ENCODE peak calls at places on chromosomes 2 and 18, in six cellular contexts. T, F, O, U, K and E are unnamed samples.

GRCh38 chr2:129004485-129004884 is 685.8 kb upstream of the HS6ST1 start:
- DNase-seq in T (no peak), F (no peak), O (peak), U (no peak), K (no peak), E (no peak)

GRCh38 chr2:140154271-140154670 is 1374.1 kb upstream of the NXPH2 start:
- DNase-seq in T (no peak), F (no peak), O (no peak), U (no peak), K (no peak), E (no peak)

GRCh38 chr2:112985090-112985489 is 7.3 kb downstream of the IL36G start:
- DNase-seq in T (no peak), F (no peak), O (no peak), U (no peak), K (no peak), E (no peak)

GRCh38 chr2:191488135-191488534 is 189.8 kb upstream of the NABP1 start:
- DNase-seq in T (no peak), F (no peak), O (peak), U (peak), K (no peak), E (peak)

GRCh38 chr2:145546091-145546490 is 1026.2 kb upstream of the ZEB2 start:
- DNase-seq in T (no peak), F (no peak), O (no peak), U (no peak), K (peak), E (no peak)

GRCh38 chr2:65666156-65666725 is 233.8 kb upstream of the SPRED2 start:
- DNase-seq in T (no peak), F (no peak), O (no peak), U (no peak), K (peak), E (peak)

GRCh38 chr2:227565080-227565479 is 33.6 kb upstream of the SCYGR2 start:
- DNase-seq in T (no peak), F (no peak), O (no peak), U (no peak), K (no peak), E (no peak)

GRCh38 chr2:36455788-36456187 is 100.2 kb downstream of the CRIM1 start:
- DNase-seq in T (no peak), F (no peak), O (no peak), U (no peak), K (peak), E (no peak)

GRCh38 chr18:57797209-57797651 is 5.9 kb downstream of the ATP8B1 start:
- DNase-seq in T (peak), F (no peak), O (peak), U (peak), K (no peak), E (peak)

GRCh38 chr18:9665311-9665710 is 42.8 kb upstream of the RAB31 start:
- DNase-seq in T (no peak), F (no peak), O (no peak), U (peak), K (peak), E (no peak)

GRCh38 chr18:9663377-9663776 is 44.7 kb upstream of the RAB31 start:
- DNase-seq in T (no peak), F (no peak), O (no peak), U (no peak), K (no peak), E (no peak)

GRCh38 chr18:9659499-9660387 is 45.4 kb upstream of the PPP4R1 start:
- DNase-seq in T (no peak), F (no peak), O (no peak), U (no peak), K (no peak), E (no peak)

GRCh38 chr18:9658111-9658641 is 43.8 kb upstream of the PPP4R1 start:
- DNase-seq in T (no peak), F (no peak), O (no peak), U (no peak), K (no peak), E (peak)

GRCh38 chr18:9661564-9661963 is 46.5 kb upstream of the RAB31 start:
- DNase-seq in T (no peak), F (no peak), O (no peak), U (peak), K (no peak), E (no peak)
- TF ChIP-seq CTCF in T (no peak), F (no peak), O (no peak), U (peak), K (peak), E (no peak)

GRCh38 chr2:60550151-60550983 is 3.1 kb downstream of the BCL11A start:
- DNase-seq in T (peak), F (no peak), O (peak), U (peak), K (peak), E (peak)

GRCh38 chr2:60552096-60552850 is 1.2 kb downstream of the BCL11A start:
- DNase-seq in T (no peak), F (no peak), O (no peak), U (no peak), K (peak), E (no peak)

GRCh38 chr2:60550984-60551240 is 2.5 kb downstream of the BCL11A start:
- DNase-seq in T (no peak), F (no peak), O (no peak), U (no peak), K (no peak), E (no peak)

GRCh38 chr2:60552851-60553495 is 481 bp downstream of the BCL11A start:
- DNase-seq in T (no peak), F (no peak), O (no peak), U (no peak), K (no peak), E (no peak)

GRCh38 chr2:60551241-60552095 is 2.0 kb downstream of the BCL11A start:
- DNase-seq in T (peak), F (no peak), O (peak), U (no peak), K (peak), E (no peak)
- TF ChIP-seq CTCF in T (no peak), F (no peak), O (no peak), U (no peak), K (no peak), E (no peak)

DNA sequence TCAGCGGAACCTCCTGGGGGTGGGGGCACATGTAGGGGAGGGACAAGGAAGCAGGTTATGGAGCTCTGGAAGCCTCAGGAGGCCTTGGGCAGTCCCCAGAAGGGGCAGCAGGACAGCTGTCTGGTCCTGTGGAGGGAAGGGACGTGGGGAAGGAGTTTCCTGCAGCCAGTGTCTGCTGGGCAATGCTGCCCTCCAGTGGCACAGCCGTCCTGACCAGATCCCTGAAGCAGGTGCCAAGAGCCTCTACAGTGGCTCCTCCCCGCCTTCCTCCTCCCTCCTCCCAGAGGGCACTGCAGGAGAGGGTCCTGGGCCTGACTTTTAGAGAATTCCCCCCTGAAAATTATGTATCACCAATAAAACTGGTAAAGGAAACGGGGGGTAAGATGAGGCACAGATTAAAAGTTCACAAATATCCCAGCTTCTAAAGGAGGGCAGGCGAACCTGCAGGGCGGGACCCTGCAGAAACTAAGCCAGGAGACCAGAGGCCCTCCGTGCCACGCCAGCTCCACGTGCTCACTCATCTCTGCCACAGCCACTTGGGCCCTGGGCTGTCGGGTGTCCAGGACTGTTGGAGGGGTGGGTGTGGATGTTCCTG is 258.5 kb downstream of the TWIST2 start:
- DNase-seq in T (no peak), F (no peak), O (peak), U (peak), K (peak), E (peak)
- TF ChIP-seq CTCF in T (peak), F (peak), O (peak), U (peak), K (peak), E (peak)

DNA sequence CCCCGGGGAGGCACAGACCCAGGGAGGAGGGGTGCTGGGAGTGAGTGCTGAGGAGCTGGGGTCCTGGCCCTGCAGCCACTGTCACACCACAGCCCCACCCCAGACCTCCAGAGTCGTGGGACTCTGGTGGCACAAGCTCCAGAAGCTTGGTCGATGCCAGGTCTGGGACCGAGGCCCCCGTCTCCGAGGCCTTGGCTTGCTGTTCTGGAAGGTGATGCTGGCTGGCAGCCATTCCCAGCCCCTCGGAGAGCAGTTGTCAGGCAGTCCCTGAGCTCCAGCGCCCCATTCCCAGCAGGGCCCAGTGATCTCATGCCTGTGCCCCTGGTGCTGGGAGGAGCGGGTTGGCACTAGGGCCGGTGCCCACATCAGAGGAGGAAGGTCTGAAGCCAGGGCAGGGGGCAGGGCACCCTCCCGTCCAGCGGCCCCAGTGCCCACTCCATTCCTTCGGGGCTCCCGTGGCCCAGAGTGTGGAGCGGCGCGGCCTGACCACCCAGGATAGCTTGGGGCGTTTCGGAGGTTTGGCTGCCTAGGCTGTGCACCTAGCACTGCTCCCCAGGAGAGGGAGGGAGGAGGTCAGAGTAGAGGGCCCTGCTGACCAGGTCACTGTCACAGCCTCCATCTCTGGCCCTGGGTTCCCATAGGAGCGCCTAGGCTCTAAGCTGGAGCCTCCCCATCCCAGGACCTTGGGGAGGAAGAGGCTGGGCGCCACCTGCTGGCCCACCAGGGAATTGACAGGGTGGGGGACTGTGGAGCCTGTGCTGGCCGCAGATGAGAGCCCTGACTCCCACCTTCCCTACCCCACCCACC is 16.8 kb upstream of the ALPI start:
- DNase-seq in T (no peak), F (peak), O (no peak), U (peak), K (no peak), E (peak)
- TF ChIP-seq CTCF in T (peak), F (peak), O (peak), U (peak), K (peak), E (peak)

GRCh38 chr2:162579169-162579568 is 235.2 kb downstream of the GCA start:
- DNase-seq in T (no peak), F (no peak), O (no peak), U (no peak), K (no peak), E (no peak)
- TF ChIP-seq CTCF in T (no peak), F (no peak), O (no peak), U (peak), K (no peak), E (no peak)